ENCODE peak calls at places on chromosomes 7 and 10, in nine cellular contexts. B, A, R, Q, Y, P, D, Z and W are unnamed samples.

GRCh38 chr10:23525406-23525805 is 86.5 kb downstream of the OTUD1 start:
- DNase-seq in B (no peak), A (no peak), R (no peak), Q (peak), Y (no peak), P (no peak), D (peak), Z (no peak), W (no peak)

GRCh38 chr10:118584181-118584954 is 11.1 kb downstream of the PRLHR start:
- DNase-seq in B (no peak), A (no peak), R (no peak), Q (no peak), Y (no peak), P (no peak), D (peak), Z (no peak), W (peak)

GRCh38 chr7:12475362-12476063 is 71.8 kb upstream of the VWDE start:
- DNase-seq in B (no peak), A (no peak), R (no peak), Q (no peak), Y (no peak), P (no peak), D (no peak), Z (peak), W (peak)

GRCh38 chr7:94452257-94452656 is 57.4 kb upstream of the CASD1 start:
- DNase-seq in B (no peak), A (no peak), R (no peak), Q (peak), Y (no peak), P (peak), D (no peak), Z (no peak), W (no peak)

GRCh38 chr10:120145107-120145506 is 252.6 kb downstream of the SEC23IP start:
- DNase-seq in B (no peak), A (no peak), R (no peak), Q (no peak), Y (no peak), P (no peak), D (no peak), Z (no peak), W (no peak)

GRCh38 chr10:47257396-47258120 is 42.4 kb upstream of the GDF10 start:
- DNase-seq in B (no peak), A (no peak), R (no peak), Q (no peak), Y (no peak), P (no peak), D (no peak), Z (no peak), W (no peak)

GRCh38 chr10:86162696-86163400 is 203.7 kb downstream of the GRID1 start:
- DNase-seq in B (no peak), A (no peak), R (no peak), Q (no peak), Y (no peak), P (no peak), D (no peak), Z (no peak), W (no peak)

GRCh38 chr7:24283900-24284698 is at the start of gene NPY:
- DNase-seq in B (no peak), A (no peak), R (no peak), Q (no peak), Y (peak), P (no peak), D (no peak), Z (no peak), W (no peak)

GRCh38 chr7:151248191-151249033 is at the start of gene SMARCD3:
- DNase-seq in B (no peak), A (no peak), R (peak), Q (peak), Y (no peak), P (no peak), D (peak), Z (no peak), W (no peak)

GRCh38 chr7:151249732-151250072 is 1.2 kb upstream of the SMARCD3 start:
- DNase-seq in B (no peak), A (no peak), R (peak), Q (peak), Y (no peak), P (peak), D (peak), Z (peak), W (peak)

GRCh38 chr7:151247611-151248176 is 800 bp downstream of the SMARCD3 start:
- DNase-seq in B (no peak), A (no peak), R (no peak), Q (no peak), Y (no peak), P (peak), D (peak), Z (no peak), W (no peak)

GRCh38 chr7:151250181-151251095 is 1.9 kb upstream of the SMARCD3 start:
- DNase-seq in B (no peak), A (no peak), R (no peak), Q (no peak), Y (no peak), P (no peak), D (no peak), Z (no peak), W (no peak)

GRCh38 chr7:151249034-151249731 is 689 bp upstream of the SMARCD3 start:
- DNase-seq in B (peak), A (no peak), R (peak), Q (peak), Y (no peak), P (peak), D (peak), Z (no peak), W (no peak)
- TF ChIP-seq POLR2A in B (peak), A (no peak), R (no peak), Q (peak), Y (no peak), P (peak), D (peak), Z (no peak), W (peak)

GRCh38 chr7:148884299-148885022 is 370 bp upstream of the EZH2 start:
- DNase-seq in B (peak), A (peak), R (peak), Q (peak), Y (peak), P (peak), D (peak), Z (peak), W (peak)

GRCh38 chr7:148883233-148884048 is 650 bp downstream of the EZH2 start:
- DNase-seq in B (no peak), A (no peak), R (peak), Q (peak), Y (peak), P (no peak), D (peak), Z (no peak), W (no peak)

GRCh38 chr7:148882192-148882591 is 1.9 kb downstream of the EZH2 start:
- DNase-seq in B (no peak), A (no peak), R (no peak), Q (no peak), Y (no peak), P (no peak), D (no peak), Z (no peak), W (no peak)

GRCh38 chr7:148882668-148883232 is 1.3 kb downstream of the EZH2 start:
- DNase-seq in B (no peak), A (no peak), R (no peak), Q (no peak), Y (no peak), P (no peak), D (no peak), Z (no peak), W (no peak)

GRCh38 chr7:148884049-148884298 is at the start of gene EZH2:
- DNase-seq in B (no peak), A (no peak), R (no peak), Q (no peak), Y (no peak), P (no peak), D (no peak), Z (no peak), W (no peak)
- TF ChIP-seq POLR2A in B (no peak), A (no peak), R (no peak), Q (no peak), Y (peak), P (no peak), D (no peak), Z (peak), W (peak)

GRCh38 chr10:122374246-122374858 is at the start of gene PLEKHA1:
- DNase-seq in B (peak), A (peak), R (peak), Q (peak), Y (peak), P (peak), D (peak), Z (peak), W (peak)
- TF ChIP-seq POLR2A in B (peak), A (peak), R (no peak), Q (peak), Y (no peak), P (peak), D (peak), Z (no peak), W (peak)

GRCh38 chr10:88316292-88316861 is 266.7 kb downstream of the RNLS start:
- DNase-seq in B (no peak), A (no peak), R (no peak), Q (no peak), Y (no peak), P (no peak), D (no peak), Z (no peak), W (no peak)

GRCh38 chr10:88313897-88314296 is 269.2 kb downstream of the RNLS start:
- DNase-seq in B (no peak), A (no peak), R (no peak), Q (no peak), Y (no peak), P (no peak), D (no peak), Z (no peak), W (no peak)

GRCh38 chr10:88315746-88316145 is 267.4 kb downstream of the RNLS start:
- DNase-seq in B (no peak), A (no peak), R (no peak), Q (no peak), Y (no peak), P (no peak), D (no peak), Z (no peak), W (no peak)

GRCh38 chr10:88312855-88313254 is 270.3 kb downstream of the RNLS start:
- DNase-seq in B (no peak), A (no peak), R (no peak), Q (no peak), Y (no peak), P (no peak), D (no peak), Z (no peak), W (no peak)

DNA sequence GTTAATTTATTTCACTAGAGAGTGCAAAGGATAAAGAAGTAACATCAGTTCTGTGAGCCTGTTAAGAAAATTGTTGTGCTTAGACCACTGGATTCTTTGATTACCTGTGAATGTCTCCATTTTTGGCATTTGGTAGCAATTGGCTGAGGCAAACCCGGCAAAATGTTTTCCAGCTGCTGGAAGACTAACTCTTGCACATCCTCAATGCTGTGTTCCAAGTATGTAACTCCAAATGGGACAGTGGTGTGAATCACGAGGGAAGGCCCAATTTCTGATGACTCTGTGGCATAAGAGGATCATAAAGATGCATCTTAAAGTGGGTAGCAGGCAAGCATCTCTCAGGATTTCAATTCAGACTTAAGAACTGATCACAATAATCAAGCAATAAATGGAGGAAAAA is 268.8 kb downstream of the RNLS start:
- DNase-seq in B (no peak), A (no peak), R (no peak), Q (peak), Y (no peak), P (peak), D (no peak), Z (no peak), W (no peak)
- TF ChIP-seq POLR2A in B (no peak), A (no peak), R (no peak), Q (no peak), Y (no peak), P (no peak), D (no peak), Z (no peak), W (no peak)